ENCODE peak calls at places on chromosomes 6 and 20, in ten cellular contexts. I, R, G, P, Y, Z, L, S, F and E are unnamed samples.

GRCh38 chr6:43963203-43963602 is 164.0 kb downstream of the MRPL14 start:
- DNase-seq in I (no peak), R (no peak), G (no peak), P (no peak), Y (no peak), Z (no peak), L (no peak), S (no peak), F (no peak), E (no peak)

GRCh38 chr20:45341939-45342862 is 6.0 kb downstream of the SDC4 start:
- DNase-seq in I (peak; percentile 94), R (peak; percentile 64), G (peak; percentile 93), P (peak; percentile 91), Y (peak; percentile 90), Z (no peak), L (peak; percentile 59), S (peak; percentile 53), F (no peak), E (peak; percentile 70)

GRCh38 chr20:62816879-62817873 is at the start of gene COL9A3:
- DNase-seq in I (peak; percentile 63), R (no peak), G (peak; percentile 43), P (no peak), Y (peak; percentile 66), Z (no peak), L (no peak), S (no peak), F (no peak), E (no peak)

GRCh38 chr6:29456971-29457370 is at the start of the genes OR11A1 and OR2H1:
- DNase-seq in I (no peak), R (no peak), G (no peak), P (no peak), Y (no peak), Z (no peak), L (no peak), S (no peak), F (no peak), E (no peak)

GRCh38 chr6:134787261-134787871 is 162.5 kb downstream of the ALDH8A1 start:
- DNase-seq in I (no peak), R (no peak), G (no peak), P (no peak), Y (no peak), Z (peak; percentile 17), L (no peak), S (no peak), F (no peak), E (peak; percentile 36)

GRCh38 chr6:154229796-154230195 is 126.8 kb downstream of the IPCEF1 start:
- DNase-seq in I (no peak), R (no peak), G (no peak), P (no peak), Y (no peak), Z (no peak), L (no peak), S (no peak), F (no peak), E (no peak)

GRCh38 chr6:157235600-157236039 is 87.7 kb downstream of the TMEM242 start:
- DNase-seq in I (peak; percentile 45), R (peak; percentile 73), G (peak; percentile 73), P (peak; percentile 91), Y (peak; percentile 78), Z (peak; percentile 60), L (peak; percentile 74), S (peak; percentile 67), F (peak; percentile 57), E (peak; percentile 67)

GRCh38 chr20:19433371-19434316 is 221.2 kb downstream of the SLC24A3 start:
- DNase-seq in I (no peak), R (no peak), G (no peak), P (no peak), Y (no peak), Z (no peak), L (no peak), S (no peak), F (no peak), E (peak; percentile 60)

GRCh38 chr6:21348462-21349195 is 244.9 kb upstream of the SOX4 start:
- DNase-seq in I (no peak), R (peak; percentile 51), G (no peak), P (peak; percentile 75), Y (peak; percentile 53), Z (no peak), L (no peak), S (no peak), F (no peak), E (peak; percentile 45)

GRCh38 chr6:19538086-19538485 is 299.1 kb upstream of the ID4 start:
- DNase-seq in I (no peak), R (no peak), G (peak; percentile 80), P (peak; percentile 56), Y (peak; percentile 23), Z (no peak), L (peak; percentile 80), S (peak; percentile 19), F (peak; percentile 10), E (no peak)

GRCh38 chr6:37145443-37145842 is 24.5 kb upstream of the PIM1 start:
- DNase-seq in I (no peak), R (no peak), G (no peak), P (no peak), Y (no peak), Z (no peak), L (no peak), S (no peak), F (no peak), E (peak; percentile 67)
- H3K9me3 ChIP-seq in I (no peaks in the 10 kb centered on the region), R (no peaks in the 10 kb centered on the region), G (no peaks in the 10 kb centered on the region), P (no peaks in the 10 kb centered on the region), Y (no peaks in the 10 kb centered on the region), Z (no peaks in the 10 kb centered on the region), L (no peaks in the 10 kb centered on the region), S (no peaks in the 10 kb centered on the region), F (no peaks in the 10 kb centered on the region), E (no peaks in the 10 kb centered on the region)

DNA sequence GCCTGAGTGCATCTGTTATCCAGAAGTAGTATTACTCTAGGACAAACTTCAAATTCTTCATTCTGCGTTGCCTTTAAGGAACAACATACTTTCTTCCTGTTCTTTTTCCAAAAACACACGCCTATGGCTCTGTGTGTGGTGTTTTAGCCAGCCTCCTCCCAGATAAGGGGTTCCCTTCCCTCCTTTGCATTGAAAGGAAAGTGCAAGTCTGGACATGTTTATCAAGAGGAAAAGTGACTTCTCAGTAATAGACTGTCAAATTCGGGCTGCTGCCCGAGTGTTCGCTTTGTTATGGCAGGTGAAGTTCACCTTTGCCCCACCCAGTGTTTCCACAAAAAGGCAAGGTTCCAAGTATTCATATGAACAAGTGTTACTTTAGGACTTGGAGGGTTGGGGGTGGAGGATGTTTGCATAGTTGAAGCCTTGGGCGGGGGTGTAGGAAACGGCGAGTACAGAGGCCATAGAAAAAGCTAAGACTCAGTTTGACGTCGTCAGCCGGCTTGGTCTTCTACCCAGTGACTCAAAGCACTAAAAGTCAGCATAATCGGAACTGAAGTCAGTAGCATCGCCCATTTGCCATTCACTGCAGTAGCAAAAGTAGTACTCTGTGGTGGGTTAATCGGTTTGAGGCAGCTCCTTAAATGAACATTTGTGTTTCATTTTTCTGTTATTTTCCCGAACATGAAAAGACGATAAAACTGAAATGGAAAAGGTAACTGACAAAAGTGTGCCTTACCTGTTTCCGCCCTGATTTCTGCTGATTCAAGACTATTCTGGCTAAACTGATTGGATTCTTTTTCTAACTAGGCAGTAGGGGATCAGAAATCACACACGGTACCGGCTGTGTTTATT is 12.5 kb downstream of the PRDM1 start:
- DNase-seq in I (no peak), R (no peak), G (peak; percentile 40), P (no peak), Y (peak; percentile 66), Z (no peak), L (peak; percentile 70), S (peak; percentile 86), F (no peak), E (no peak)
- H3K4me3 ChIP-seq in I (no peak overlapping the region), R (peak overlapping the region; percentile 24), G (peak overlapping the region; percentile 4), P (no peak overlapping the region), Y (peak overlapping the region; percentile 15), Z (peak overlapping the region; percentile 48), L (peak overlapping the region; percentile 39), S (peak overlapping the region; percentile 9), F (peak overlapping the region; percentile 54), E (peak overlapping the region; percentile 9)

GRCh38 chr6:27406085-27406484 is 17.5 kb downstream of the ZNF391 start:
- DNase-seq in I (no peak), R (no peak), G (no peak), P (no peak), Y (no peak), Z (no peak), L (no peak), S (no peak), F (no peak), E (no peak)

DNA sequence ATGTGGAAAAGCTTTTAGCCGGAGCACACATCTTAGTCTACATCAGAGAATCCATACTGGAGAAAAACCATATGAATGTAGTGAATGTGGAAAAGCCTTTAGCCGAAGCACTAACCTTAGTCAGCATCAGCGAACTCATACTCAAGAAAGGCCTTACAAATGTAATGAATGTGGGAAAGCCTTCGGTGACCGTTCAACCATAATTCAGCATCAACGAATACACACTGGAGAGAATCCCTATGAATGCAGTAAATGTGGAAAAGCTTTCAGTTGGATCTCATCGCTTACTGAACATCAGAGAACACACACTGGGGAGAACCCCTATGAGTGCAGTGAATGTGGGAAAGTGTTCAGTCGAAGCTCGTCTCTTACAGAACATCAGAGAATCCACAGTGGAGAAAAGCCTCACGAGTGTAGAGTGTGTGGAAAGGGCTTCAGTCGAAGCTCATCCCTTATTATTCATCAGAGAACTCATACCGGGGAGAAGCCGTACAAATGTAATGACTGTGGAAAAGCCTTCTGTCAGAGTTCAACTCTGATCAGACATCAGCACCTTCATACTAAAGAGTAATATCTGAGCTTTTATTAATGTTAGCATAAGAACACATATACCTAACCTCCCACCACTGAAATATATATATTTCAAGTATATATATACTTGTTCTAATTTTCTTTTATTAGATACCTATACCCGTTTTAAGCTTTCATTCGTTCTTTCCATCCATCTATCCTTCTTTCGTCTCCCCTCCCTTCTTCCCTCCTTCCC is 12.5 kb downstream of the ZNF391 start:
- DNase-seq in I (no peak), R (no peak), G (no peak), P (no peak), Y (no peak), Z (no peak), L (no peak), S (no peak), F (no peak), E (no peak)
- H3K9me3 ChIP-seq in I (peaks cover 47% of the 10 kb centered on the region), R (peaks cover 14% of the 10 kb centered on the region), G (peaks cover 3% of the 10 kb centered on the region), P (peaks cover 16% of the 10 kb centered on the region), Y (peaks cover 12% of the 10 kb centered on the region), Z (peaks cover 36% of the 10 kb centered on the region), L (no peaks in the 10 kb centered on the region), S (peaks cover 40% of the 10 kb centered on the region), F (peaks cover 52% of the 10 kb centered on the region), E (no peaks in the 10 kb centered on the region)

DNA sequence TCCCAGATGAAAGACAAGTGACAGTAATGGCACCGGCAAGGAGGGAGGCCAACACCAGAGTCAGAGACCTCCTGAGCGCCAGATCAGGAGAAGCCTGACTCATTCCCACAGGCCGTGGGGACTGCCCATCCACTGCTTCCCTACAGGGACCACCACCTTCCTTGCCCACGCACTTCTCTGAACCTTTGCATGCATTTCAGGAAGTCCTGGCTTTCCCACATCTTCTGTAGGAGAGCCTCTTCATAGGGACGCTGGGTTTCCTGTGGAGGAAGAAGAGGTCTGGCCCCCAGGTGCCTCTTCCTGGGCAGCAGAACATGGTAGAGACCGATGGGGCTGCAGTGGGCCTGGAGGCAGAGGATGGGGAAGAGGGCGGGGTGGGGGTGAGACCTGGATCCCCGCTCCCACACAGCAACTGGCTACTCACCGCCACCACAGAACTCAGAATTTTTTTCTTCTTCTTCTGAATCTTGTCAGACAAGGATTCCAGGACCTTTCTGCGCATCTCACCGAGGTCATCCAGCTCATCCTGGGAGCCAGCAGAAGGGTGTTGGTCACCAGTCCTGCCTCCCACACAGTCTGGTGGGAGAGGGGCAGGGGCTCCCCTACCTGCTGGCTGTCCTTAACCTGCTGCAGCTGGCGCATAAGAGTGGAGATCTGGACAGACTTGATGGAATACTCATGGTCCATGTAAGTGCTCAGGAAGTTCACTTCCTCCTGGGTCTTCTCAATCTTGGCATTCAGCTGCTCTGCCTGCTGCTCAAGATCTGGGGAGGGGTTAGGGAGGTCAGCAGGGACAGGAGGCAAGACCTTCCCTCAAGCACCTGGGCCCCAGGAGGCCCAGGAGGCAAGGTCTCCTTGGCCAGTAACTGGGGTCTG is 13.7 kb downstream of the C20orf96 start:
- DNase-seq in I (no peak), R (no peak), G (no peak), P (peak; percentile 44), Y (no peak), Z (no peak), L (no peak), S (no peak), F (no peak), E (no peak)
- H3K4me3 ChIP-seq in I (no peak overlapping the region), R (no peak overlapping the region), G (no peak overlapping the region), P (no peak overlapping the region), Y (no peak overlapping the region), Z (no peak overlapping the region), L (no peak overlapping the region), S (no peak overlapping the region), F (no peak overlapping the region), E (no peak overlapping the region)